ENCODE peak calls at places on chromosomes 4 and X, in six cellular contexts. T, B, Y, G, P and K are unnamed samples. For H3K4me1, the result is how much of the 10 kb centered on the place peaks cover.

GRCh38 chr4:88616275-88616996 is 24.2 kb downstream of the HERC3 start:
- DNase-seq in G (no peak), B (no peak), T (no peak), Y (peak), P (no peak), K (peak)

GRCh38 chr4:73668806-73669205 is 48.6 kb upstream of the RASSF6 start:
- DNase-seq in G (no peak), T (no peak), B (no peak), Y (no peak), P (no peak), K (no peak)

GRCh38 chrX:13901354-13901753 is 84.5 kb upstream of the GPM6B start:
- DNase-seq in B (no peak), Y (no peak), G (no peak), T (peak), P (no peak), K (no peak)

GRCh38 chr4:38283724-38284123 is 323.5 kb downstream of the PTTG2 start:
- DNase-seq in P (no peak), G (no peak), B (no peak), Y (no peak), T (no peak), K (no peak)

GRCh38 chr4:122771724-122772123 is 39.2 kb downstream of the BBS12 start:
- DNase-seq in P (no peak), B (no peak), G (no peak), Y (no peak), T (no peak), K (no peak)

GRCh38 chr4:113300384-113301011 is 251.0 kb downstream of the ANK2 start:
- DNase-seq in Y (peak), P (peak), B (no peak), T (no peak), G (no peak), K (no peak)

GRCh38 chrX:131812847-131813825 is 210.0 kb upstream of the STK26 start:
- DNase-seq in G (peak), B (peak), Y (peak), T (peak), P (no peak), K (peak)

GRCh38 chr4:139454111-139454600 is at the start of gene RAB33B:
- DNase-seq in T (peak), Y (peak), G (no peak), P (no peak), B (no peak), K (no peak)

GRCh38 chrX:115584715-115585114 is 23.7 kb downstream of the PLS3 start:
- DNase-seq in Y (peak), T (no peak), P (no peak), B (no peak), G (no peak), K (no peak)

GRCh38 chr4:102344520-102344954 is 745 bp downstream of the SLC39A8 start:
- DNase-seq in Y (no peak), B (peak), G (no peak), T (peak), P (peak), K (peak)

GRCh38 chr4:173214661-173215060 is 46.0 kb downstream of the GALNT7 start:
- DNase-seq in G (peak), Y (peak), B (no peak), P (no peak), T (no peak), K (no peak)

GRCh38 chr4:2786794-2787229 is 6.1 kb upstream of the SH3BP2 start:
- DNase-seq in Y (no peak), G (no peak), P (no peak), B (no peak), T (no peak), K (peak)

GRCh38 chr4:2942532-2943363 is 20.5 kb downstream of the NOP14 start:
- DNase-seq in G (no peak), Y (no peak), T (no peak), B (no peak), P (no peak), K (no peak)

GRCh38 chr4:2048831-2049230 is 10.3 kb upstream of the NAT8L start:
- DNase-seq in G (no peak), B (no peak), P (no peak), T (no peak), Y (no peak), K (no peak)

GRCh38 chr4:31918891-31919290 is 1198.7 kb downstream of the PCDH7 start:
- DNase-seq in B (no peak), P (no peak), G (no peak), Y (no peak), T (no peak), K (no peak)

GRCh38 chrX:8730812-8731578 is 942 bp downstream of the ANOS1 start:
- DNase-seq in T (no peak), G (no peak), P (peak), B (no peak), Y (no peak), K (peak)

GRCh38 chr4:72112514-72113156 is 80.8 kb downstream of the NPFFR2 start:
- DNase-seq in G (no peak), B (no peak), P (no peak), Y (peak), T (no peak), K (no peak)

DNA sequence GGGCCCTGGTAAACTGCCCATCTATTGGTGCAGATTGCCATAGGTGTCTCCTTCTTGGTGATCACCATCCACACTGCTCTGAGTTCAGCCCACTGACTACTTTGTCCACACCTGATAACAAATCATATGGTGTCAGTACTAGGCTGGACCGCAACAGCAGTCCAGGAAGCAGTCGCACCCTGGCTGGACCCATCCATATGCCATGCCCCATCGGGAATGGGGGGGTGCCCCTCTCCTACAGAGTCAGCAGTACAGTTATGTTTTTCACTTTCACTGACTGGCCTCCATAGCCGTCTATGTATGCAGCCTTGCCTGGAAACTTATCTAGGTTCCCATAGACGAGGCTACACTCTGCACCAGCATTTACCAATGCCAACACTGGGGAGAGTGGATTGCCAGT is 226.1 kb downstream of the ADGRL3 start:
- DNase-seq in Y (no peak), T (no peak), G (no peak), B (no peak), P (no peak), K (no peak)
- TF ChIP-seq CTCF in Y (no peak), T (no peak), G (no peak), B (no peak), P (no peak), K (no peak)

DNA sequence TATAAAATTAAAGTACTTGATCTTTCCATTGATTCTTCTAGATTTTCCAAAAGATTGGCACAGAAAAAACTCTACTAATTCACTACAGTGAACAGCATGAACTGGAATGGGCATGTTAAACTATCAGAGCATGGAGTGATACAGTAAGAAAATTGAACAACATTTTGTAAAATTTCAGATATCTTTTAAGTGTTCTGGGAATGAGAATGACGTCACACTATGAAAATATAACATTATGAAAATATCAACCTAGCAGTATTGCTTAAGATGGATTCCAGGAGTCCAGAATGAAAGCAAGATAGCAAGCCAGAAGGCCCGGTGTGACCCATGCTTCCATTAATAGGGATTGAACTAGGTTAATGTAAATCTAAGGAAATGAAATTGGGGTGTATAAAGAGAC is 319.9 kb downstream of the GABRG1 start:
- DNase-seq in G (no peak), B (no peak), T (no peak), Y (no peak), P (no peak), K (no peak)
- H3K4me1 ChIP-seq in G (under half), B (under half), T (under half), Y (under half), P (under half), K (under half)

GRCh38 chr4:152704788-152705187 is 25.0 kb upstream of the TMEM154 start:
- DNase-seq in T (no peak), P (no peak), Y (no peak), G (no peak), B (no peak), K (no peak)

GRCh38 chr4:152708806-152709205 is 29.0 kb upstream of the TMEM154 start:
- DNase-seq in P (no peak), B (no peak), T (no peak), G (no peak), Y (no peak), K (no peak)

GRCh38 chr4:152708361-152708760 is 28.6 kb upstream of the TMEM154 start:
- DNase-seq in G (no peak), B (no peak), T (no peak), Y (no peak), P (no peak), K (no peak)

GRCh38 chr4:152707632-152708031 is 27.8 kb upstream of the TMEM154 start:
- DNase-seq in B (no peak), T (no peak), P (no peak), G (no peak), Y (no peak), K (no peak)

GRCh38 chr4:152705918-152706317 is 26.1 kb upstream of the TMEM154 start:
- DNase-seq in G (no peak), T (no peak), Y (no peak), P (peak), B (no peak), K (no peak)
- TF ChIP-seq CTCF in G (no peak), T (no peak), Y (no peak), P (peak), B (no peak), K (no peak)

DNA sequence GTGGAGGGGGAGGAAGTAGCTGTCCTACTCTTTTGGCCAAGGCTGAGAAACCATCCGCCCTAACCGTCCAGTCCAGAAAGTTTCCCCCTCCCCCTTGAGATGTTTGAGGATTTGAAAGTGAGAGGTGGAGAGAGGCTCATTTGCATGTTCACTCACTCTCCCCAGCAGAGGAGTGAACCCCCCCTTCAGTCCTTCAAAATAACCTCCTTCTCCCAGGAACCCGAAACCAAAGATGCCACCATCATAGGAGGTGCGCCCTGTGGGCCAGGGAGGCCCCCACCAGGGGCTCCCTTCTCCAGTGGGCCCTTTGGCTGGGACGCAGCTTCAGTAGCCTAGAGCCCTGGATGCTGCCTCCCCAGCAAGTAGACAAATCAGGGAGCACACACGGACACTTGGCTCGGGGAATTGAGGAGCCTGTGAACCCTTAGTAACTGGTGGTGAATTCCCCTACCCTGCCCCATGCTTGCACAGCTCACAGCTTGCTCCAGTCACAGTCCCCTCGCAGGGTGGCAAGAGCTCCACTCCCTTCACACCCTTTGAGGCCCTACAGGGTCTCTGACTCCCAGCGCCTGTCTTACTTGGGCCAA is 25.6 kb downstream of the ELF4 start:
- DNase-seq in Y (no peak), T (no peak), G (no peak), P (no peak), B (no peak), K (peak)
- H3K4me1 ChIP-seq in Y (under half), T (under half), G (under half), P (under half), B (half or more), K (under half)

DNA sequence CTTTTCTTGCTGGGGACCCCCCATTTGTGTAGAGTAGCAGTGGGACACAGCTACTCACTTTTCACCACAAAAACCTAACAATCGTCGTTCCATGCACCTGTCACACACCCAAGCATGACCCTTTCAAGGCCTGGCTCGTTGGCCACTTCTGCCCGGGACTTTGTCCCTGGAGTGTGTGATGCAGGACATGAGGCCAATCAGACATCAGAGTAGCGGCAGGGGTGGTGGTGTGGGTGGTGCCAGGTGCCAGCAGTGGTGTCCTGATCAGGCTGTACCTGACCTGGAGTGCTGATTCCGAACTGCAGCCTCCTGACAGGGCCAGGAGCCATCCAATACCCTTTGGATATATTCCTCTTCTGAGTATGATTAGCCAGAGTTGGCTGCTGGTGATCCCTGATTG is 23.1 kb upstream of the PROM1 start:
- DNase-seq in P (no peak), B (no peak), T (no peak), Y (no peak), G (no peak), K (no peak)
- TF ChIP-seq CTCF in P (no peak), B (no peak), T (no peak), Y (no peak), G (no peak), K (no peak)

GRCh38 chr4:41144812-41145211 is 69.5 kb downstream of the APBB2 start:
- DNase-seq in Y (no peak), B (no peak), T (no peak), G (no peak), P (no peak), K (no peak)
- H3K4me1 ChIP-seq in Y (under half), B (under half), T (half or more), G (under half), P (under half), K (under half)

GRCh38 chrX:105972690-105973386 is 65.7 kb downstream of the SERPINA7 start:
- DNase-seq in B (no peak), T (no peak), P (no peak), G (no peak), Y (no peak), K (no peak)

GRCh38 chrX:105973387-105973739 is 65.2 kb downstream of the SERPINA7 start:
- DNase-seq in B (no peak), G (no peak), T (no peak), P (peak), Y (no peak), K (no peak)

GRCh38 chrX:105969487-105969886 is 69.0 kb downstream of the SERPINA7 start:
- DNase-seq in P (no peak), B (no peak), Y (no peak), G (no peak), T (no peak), K (no peak)

DNA sequence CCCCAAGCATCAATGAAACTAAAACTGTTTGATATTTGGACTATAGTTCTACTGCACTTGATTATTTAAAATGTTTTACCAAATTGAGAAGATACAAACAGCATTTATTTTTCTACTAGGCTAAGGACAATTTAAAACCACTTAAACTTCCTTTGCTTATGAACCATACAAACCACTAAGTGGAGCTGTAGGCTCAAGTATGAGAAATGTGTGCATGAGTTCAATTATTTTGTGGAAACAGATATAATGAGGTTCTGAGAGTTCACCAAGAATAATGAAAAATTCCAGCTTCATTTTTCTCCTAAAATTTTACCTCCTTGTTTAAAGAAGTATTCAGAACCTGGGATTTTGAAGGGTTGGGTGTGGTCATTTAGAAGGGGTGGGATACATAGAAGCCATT is 63.1 kb downstream of the SERPINA7 start:
- DNase-seq in B (no peak), P (peak), T (no peak), G (no peak), Y (peak), K (no peak)
- TF ChIP-seq CTCF in B (no peak), P (peak), T (no peak), G (no peak), Y (no peak), K (no peak)

GRCh38 chrX:149497054-149497453 is 8.1 kb downstream of the IDS start:
- DNase-seq in B (no peak), P (no peak), G (no peak), T (no peak), Y (no peak), K (no peak)
- H3K4me1 ChIP-seq in B (under half), P (under half), G (under half), T (under half), Y (under half), K (under half)

GRCh38 chr4:25100710-25101109 is 59.5 kb downstream of the SEPSECS start:
- DNase-seq in B (no peak), P (no peak), T (peak), G (no peak), Y (no peak), K (no peak)
- TF ChIP-seq CTCF in B (no peak), P (no peak), T (no peak), G (no peak), Y (no peak), K (no peak)

GRCh38 chr4:105784761-105785160 is 76.2 kb downstream of the GSTCD start:
- DNase-seq in P (no peak), Y (no peak), B (no peak), G (no peak), T (no peak), K (no peak)
- H3K4me1 ChIP-seq in P (under half), Y (under half), B (under half), G (under half), T (under half), K (under half)